ENCODE peak calls at places on chromosomes 3 and 15, in seven cellular contexts. J is neural crest cell; Z is ACHN; F is sciatic nerve; L is activated gamma-delta T cell treated with Interleukin-2 at 50 U/mL for 16 hours; C is astrocyte of the cerebellum; I is CD4-positive, alpha-beta T cell. R is an unnamed sample.

GRCh38 chr3:64642327-64643151 is 45.3 kb downstream of the ADAMTS9 start:
- DNase-seq in F (no peak), J (peak), Z (no peak), L (no peak), C (no peak), I (no peak), R (no peak)

GRCh38 chr3:183375337-183375736 is 53.1 kb downstream of the MCF2L2 start:
- DNase-seq in I (no peak), L (no peak), C (no peak), F (no peak), J (no peak), Z (no peak), R (no peak)

GRCh38 chr15:81749667-81750360 is 296.0 kb downstream of the MEX3B start:
- DNase-seq in L (no peak), J (no peak), I (no peak), Z (no peak), F (no peak), C (no peak), R (no peak)

GRCh38 chr3:10528046-10528445 is 22.7 kb upstream of the ATP2B2 start:
- DNase-seq in F (no peak), L (no peak), C (no peak), I (no peak), Z (no peak), J (no peak), R (no peak)

GRCh38 chr15:75662823-75663519 is 15.3 kb downstream of the SNX33 start:
- DNase-seq in F (no peak), C (no peak), J (no peak), L (no peak), I (no peak), Z (no peak), R (no peak)

GRCh38 chr3:50194128-50194902 is 2.9 kb downstream of the GNAT1 start:
- DNase-seq in F (peak), J (peak), Z (peak), C (no peak), L (peak), I (peak), R (peak)

GRCh38 chr15:90059208-90059985 is 42.9 kb downstream of the IDH2 start:
- DNase-seq in C (no peak), I (peak), J (no peak), Z (no peak), L (peak), F (peak), R (peak)

GRCh38 chr3:13275376-13276005 is 144.6 kb downstream of the NUP210 start:
- DNase-seq in F (no peak), I (no peak), Z (no peak), L (no peak), C (no peak), J (no peak), R (no peak)

GRCh38 chr3:117998071-117998470 is 1036.6 kb downstream of the IGSF11 start:
- DNase-seq in C (no peak), Z (peak), F (no peak), L (no peak), J (no peak), I (no peak), R (no peak)

GRCh38 chr3:11899826-11900225 is 53.1 kb upstream of the TAMM41 start:
- DNase-seq in I (no peak), J (no peak), L (no peak), Z (no peak), F (no peak), C (no peak), R (no peak)